ENCODE peak calls at places on chromosomes 11 and 22, in ten cellular contexts. C, L, D, E, P, O, K, N, S and M are unnamed samples.

GRCh38 chr11:127616171-127616570 is 615.6 kb upstream of the KIRREL3 start:
- DNase-seq in C (no peak), P (no peak), S (no peak), E (no peak), K (no peak), D (no peak), L (no peak), N (no peak), O (no peak), M (no peak)

GRCh38 chr11:130166457-130166784 is 6.8 kb downstream of the ST14 start:
- DNase-seq in E (no peak), L (no peak), S (no peak), D (no peak), N (no peak), K (peak), C (peak), O (no peak), P (no peak), M (peak)

GRCh38 chr11:1694064-1694845 is 2.7 kb upstream of the KRTAP5-6 start:
- DNase-seq in D (peak), N (peak), E (peak), O (peak), C (peak), S (peak), L (peak), P (no peak), K (peak), M (peak)

GRCh38 chr11:22304337-22304961 is 33.7 kb upstream of the SLC17A6 start:
- DNase-seq in C (peak), D (peak), K (no peak), O (no peak), L (no peak), E (no peak), P (no peak), N (peak), S (no peak), M (no peak)

GRCh38 chr11:90392692-90393091 is 169.8 kb upstream of the CHORDC1 start:
- DNase-seq in P (no peak), S (no peak), D (no peak), O (no peak), N (no peak), K (no peak), L (no peak), E (no peak), C (no peak), M (no peak)

GRCh38 chr22:49751318-49751967 is 76.2 kb downstream of the BRD1 start:
- DNase-seq in E (no peak), P (peak), L (no peak), S (no peak), K (no peak), D (no peak), O (peak), C (no peak), N (no peak), M (no peak)

GRCh38 chr11:127816959-127817358 is 770.4 kb downstream of the ETS1 start:
- DNase-seq in C (no peak), L (no peak), N (no peak), D (no peak), S (no peak), P (no peak), O (no peak), K (no peak), E (no peak), M (no peak)

GRCh38 chr11:32435511-32435946 is at the start of gene WT1:
- DNase-seq in C (peak), L (no peak), S (no peak), D (no peak), O (peak), P (no peak), K (no peak), N (no peak), E (no peak), M (no peak)

GRCh38 chr11:9459573-9460321 is 1.1 kb upstream of the ZNF143 start:
- DNase-seq in C (peak), K (no peak), L (no peak), D (peak), E (no peak), S (no peak), O (no peak), P (no peak), N (no peak), M (peak)

GRCh38 chr22:45096256-45096907 is 67.3 kb upstream of the NUP50 start:
- DNase-seq in N (peak), O (no peak), L (peak), K (no peak), E (peak), C (peak), D (peak), S (no peak), P (peak), M (peak)

GRCh38 chr22:44729391-44730012 is 22.9 kb upstream of the ARHGAP8 start:
- DNase-seq in N (peak), L (peak), D (no peak), C (no peak), K (peak), S (no peak), E (peak), P (no peak), O (no peak), M (no peak)

GRCh38 chr11:76659672-76660532 is 10.6 kb downstream of the LRRC32 start:
- DNase-seq in N (no peak), L (no peak), D (no peak), C (no peak), P (peak), K (no peak), E (no peak), O (peak), S (no peak), M (no peak)

GRCh38 chr22:47102648-47103047 is 340.2 kb downstream of the TBC1D22A start:
- DNase-seq in D (no peak), C (no peak), S (no peak), N (no peak), E (no peak), L (no peak), K (no peak), O (no peak), P (no peak), M (no peak)

GRCh38 chr11:92384316-92384715 is 159.7 kb downstream of the FAT3 start:
- DNase-seq in K (peak), O (no peak), P (no peak), D (no peak), N (no peak), L (no peak), E (no peak), C (no peak), S (no peak), M (no peak)

GRCh38 chr22:31818481-31819392 is 64.9 kb downstream of the DEPDC5 start:
- DNase-seq in N (no peak), S (no peak), L (no peak), C (no peak), E (no peak), D (no peak), K (no peak), O (no peak), P (no peak), M (no peak)

GRCh38 chr22:31282748-31283468 is 9.4 kb downstream of the PIK3IP1 start:
- DNase-seq in K (no peak), N (no peak), L (peak), D (no peak), C (no peak), E (no peak), P (no peak), O (no peak), S (no peak), M (no peak)

GRCh38 chr22:30876925-30877553 is 91.5 kb downstream of the MORC2 start:
- DNase-seq in C (no peak), E (no peak), P (peak), K (peak), N (no peak), O (peak), D (peak), L (peak), S (no peak), M (no peak)

GRCh38 chr11:126129681-126130671 is 67.3 kb upstream of the CDON start:
- DNase-seq in P (peak), O (no peak), N (no peak), C (no peak), K (no peak), E (no peak), S (no peak), D (no peak), L (no peak), M (no peak)

GRCh38 chr11:77175021-77175842 is 47.2 kb downstream of the MYO7A start:
- DNase-seq in O (peak), P (peak), L (no peak), D (no peak), S (no peak), N (no peak), C (no peak), K (no peak), E (no peak), M (no peak)

GRCh38 chr11:59112494-59112893 is 5.5 kb downstream of the FAM111B start:
- DNase-seq in N (no peak), K (no peak), D (no peak), C (no peak), E (no peak), S (no peak), O (no peak), L (no peak), P (no peak), M (no peak)

GRCh38 chr11:94749367-94749766 is 18.8 kb upstream of the AMOTL1 start:
- DNase-seq in C (peak), D (no peak), S (no peak), O (no peak), E (no peak), N (no peak), K (no peak), P (no peak), L (no peak), M (no peak)

GRCh38 chr11:95516786-95517185 is 272.8 kb downstream of the FAM76B start:
- DNase-seq in N (no peak), P (no peak), O (no peak), D (no peak), L (no peak), K (peak), E (no peak), S (no peak), C (no peak), M (no peak)

GRCh38 chr11:86091566-86091965 is 22.7 kb upstream of the PICALM start:
- DNase-seq in C (no peak), L (no peak), S (no peak), N (no peak), E (no peak), O (no peak), K (no peak), D (no peak), P (no peak), M (no peak)

GRCh38 chr11:1486054-1486825 is at the start of gene MOB2:
- DNase-seq in N (no peak), C (no peak), K (no peak), D (no peak), O (peak), L (no peak), E (no peak), P (peak), S (no peak), M (no peak)

GRCh38 chr11:111918390-111919256 is at the start of gene C11orf52:
- DNase-seq in O (peak), E (no peak), C (no peak), P (no peak), D (peak), L (no peak), K (no peak), S (no peak), N (no peak), M (no peak)

GRCh38 chr11:3165152-3165705 is at the start of gene OSBPL5:
- DNase-seq in E (no peak), D (peak), S (peak), K (no peak), N (peak), P (peak), C (peak), O (peak), L (peak), M (no peak)

GRCh38 chr11:86637976-86638375 is 34.4 kb downstream of the ME3 start:
- DNase-seq in L (no peak), N (no peak), C (no peak), S (no peak), D (no peak), E (no peak), K (no peak), O (no peak), P (no peak), M (no peak)

GRCh38 chr11:48148749-48149148 is 67.9 kb upstream of the OR4B1 start:
- DNase-seq in L (no peak), E (no peak), P (no peak), C (no peak), S (no peak), D (no peak), K (no peak), N (no peak), O (no peak), M (no peak)

GRCh38 chr22:31103899-31104694 is 3.3 kb downstream of the SELENOM start:
- DNase-seq in E (no peak), L (no peak), O (no peak), C (no peak), N (no peak), D (no peak), P (no peak), S (no peak), K (no peak), M (no peak)

GRCh38 chr11:126318642-126319373 is 14.9 kb downstream of the DCPS start:
- DNase-seq in N (peak), C (no peak), S (no peak), D (no peak), E (no peak), K (peak), L (peak), O (no peak), P (no peak), M (no peak)

GRCh38 chr11:134120143-134120850 is 51.4 kb downstream of the JAM3 start:
- DNase-seq in O (peak), L (peak), D (no peak), E (no peak), P (no peak), C (no peak), S (no peak), N (no peak), K (peak), M (no peak)

GRCh38 chr11:44855138-44855849 is 95.4 kb downstream of the TP53I11 start:
- DNase-seq in C (no peak), P (no peak), D (no peak), L (no peak), E (no peak), O (no peak), K (no peak), N (no peak), S (no peak), M (no peak)

GRCh38 chr11:12961615-12962014 is 47.5 kb upstream of the RASSF10 start:
- DNase-seq in S (no peak), N (no peak), O (no peak), C (no peak), D (peak), E (no peak), K (no peak), L (no peak), P (no peak), M (no peak)